ENCODE peak calls at places on chromosome 9, in four cellular contexts. B is cardiac muscle cell, J is prostate gland, A is breast epithelium. F is an unnamed sample. For H3K9me3, the result is how much of the 10 kb centered on the place peaks cover.

GRCh38 chr9:79662553-79662956 is 90.8 kb downstream of the TLE4 start:
- DNase-seq in J (no peak), A (no peak), B (no peak), F (no peak)

GRCh38 chr9:35035851-35036701 is 36.3 kb downstream of the VCP start:
- DNase-seq in A (no peak), J (no peak), B (peak), F (peak)

GRCh38 chr9:31541626-31542025 is 842.8 kb upstream of the ACO1 start:
- DNase-seq in B (peak), A (no peak), J (no peak), F (no peak)

GRCh38 chr9:11038956-11039355 is 426.2 kb upstream of the PTPRD start:
- DNase-seq in A (no peak), J (no peak), B (no peak), F (no peak)

GRCh38 chr9:16191691-16192402 is 639.0 kb downstream of the CCDC171 start:
- DNase-seq in B (peak), A (peak), J (peak), F (no peak)

GRCh38 chr9:132267660-132268059 is 87.1 kb downstream of the SETX start:
- DNase-seq in A (no peak), J (no peak), B (no peak), F (no peak)

GRCh38 chr9:132002827-132003704 is 76.6 kb downstream of the MED27 start:
- DNase-seq in J (no peak), A (no peak), B (no peak), F (no peak)

GRCh38 chr9:16732546-16732945 is 137.9 kb downstream of the BNC2 start:
- DNase-seq in A (no peak), J (no peak), B (no peak), F (no peak)

GRCh38 chr9:114224247-114224610 is 68.9 kb downstream of the COL27A1 start:
- DNase-seq in A (no peak), B (no peak), J (no peak), F (no peak)

GRCh38 chr9:22255337-22255736 is 191.3 kb upstream of the DMRTA1 start:
- DNase-seq in B (no peak), J (no peak), A (no peak), F (no peak)

GRCh38 chr9:91954841-91955471 is 4.9 kb upstream of the ROR2 start:
- DNase-seq in J (peak), B (peak), A (no peak), F (no peak)

GRCh38 chr9:109473329-109473728 is 24.8 kb downstream of the PTPN3 start:
- DNase-seq in B (no peak), J (no peak), A (no peak), F (no peak)

GRCh38 chr9:89037325-89037724 is 46.1 kb downstream of the S1PR3 start:
- DNase-seq in B (no peak), J (no peak), A (no peak), F (no peak)

GRCh38 chr9:91067306-91067860 is 265.8 kb downstream of the SYK start:
- DNase-seq in J (no peak), A (no peak), B (no peak), F (no peak)

GRCh38 chr9:79665926-79666325 is 94.2 kb downstream of the TLE4 start:
- DNase-seq in A (no peak), B (no peak), J (no peak), F (no peak)

GRCh38 chr9:74001382-74001781 is 495.8 kb upstream of the RORB start:
- DNase-seq in A (no peak), B (no peak), J (no peak), F (no peak)

GRCh38 chr9:7089794-7090193 is 332.0 kb downstream of the KDM4C start:
- DNase-seq in J (no peak), B (no peak), A (no peak), F (no peak)

GRCh38 chr9:122810306-122810946 is 10.5 kb downstream of the OR1K1 start:
- DNase-seq in B (peak), A (peak), J (peak), F (peak)

GRCh38 chr9:96691326-96691725 is 36.2 kb upstream of the PRXL2C start:
- DNase-seq in A (no peak), J (no peak), B (no peak), F (no peak)

GRCh38 chr9:137542486-137542885 is 7.7 kb downstream of the PNPLA7 start:
- DNase-seq in B (no peak), J (no peak), A (no peak), F (no peak)

GRCh38 chr9:137535120-137535428 is 15.1 kb downstream of the PNPLA7 start:
- DNase-seq in B (no peak), A (no peak), J (no peak), F (no peak)

GRCh38 chr9:137540536-137540935 is 9.7 kb downstream of the PNPLA7 start:
- DNase-seq in B (no peak), A (no peak), J (no peak), F (no peak)

GRCh38 chr9:137534256-137535119 is 15.7 kb downstream of the PNPLA7 start:
- DNase-seq in A (no peak), B (peak), J (peak), F (no peak)

GRCh38 chr9:137538058-137538457 is 12.1 kb downstream of the PNPLA7 start:
- DNase-seq in A (no peak), J (no peak), B (no peak), F (no peak)
- H3K9me3 ChIP-seq in A (under half), J (under half), B (under half), F (under half)

DNA sequence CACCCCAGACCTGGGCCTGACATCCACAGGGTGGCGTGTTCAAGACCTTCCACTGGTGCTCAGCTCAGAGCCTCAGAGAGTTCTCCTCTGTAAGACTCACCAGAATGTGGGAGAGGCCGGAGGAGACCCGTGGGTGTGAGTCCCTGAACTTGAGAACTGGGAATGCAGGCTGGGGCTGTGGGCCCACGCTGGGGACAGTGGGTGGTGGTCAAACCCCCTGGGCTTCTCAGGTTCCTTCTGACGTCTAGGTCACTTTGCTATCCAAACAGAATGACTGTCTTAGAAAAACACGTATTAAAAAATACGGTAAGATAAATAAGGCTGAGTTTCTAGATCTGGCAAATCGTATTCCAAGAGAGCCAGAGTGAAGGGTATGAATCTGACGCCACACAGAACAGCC is 9.6 kb upstream of the WDR38 start:
- DNase-seq in B (no peak), J (no peak), A (no peak), F (no peak)
- H3K9me3 ChIP-seq in B (under half), J (under half), A (under half), F (under half)

GRCh38 chr9:8224381-8224791 is 424.8 kb upstream of the DMAC1 start:
- DNase-seq in A (no peak), B (no peak), J (no peak), F (no peak)
- H3K9me3 ChIP-seq in A (under half), B (under half), J (under half), F (under half)

GRCh38 chr9:107999011-107999410 is 509.4 kb upstream of the KLF4 start:
- DNase-seq in J (no peak), B (no peak), A (no peak), F (no peak)

GRCh38 chr9:107999890-108000289 is 510.3 kb upstream of the KLF4 start:
- DNase-seq in A (no peak), B (no peak), J (no peak), F (no peak)

GRCh38 chr9:108003551-108003950 is 514.0 kb upstream of the KLF4 start:
- DNase-seq in A (no peak), J (no peak), B (no peak), F (no peak)

GRCh38 chr9:108001219-108001618 is 511.6 kb upstream of the KLF4 start:
- DNase-seq in A (no peak), B (no peak), J (no peak), F (no peak)

DNA sequence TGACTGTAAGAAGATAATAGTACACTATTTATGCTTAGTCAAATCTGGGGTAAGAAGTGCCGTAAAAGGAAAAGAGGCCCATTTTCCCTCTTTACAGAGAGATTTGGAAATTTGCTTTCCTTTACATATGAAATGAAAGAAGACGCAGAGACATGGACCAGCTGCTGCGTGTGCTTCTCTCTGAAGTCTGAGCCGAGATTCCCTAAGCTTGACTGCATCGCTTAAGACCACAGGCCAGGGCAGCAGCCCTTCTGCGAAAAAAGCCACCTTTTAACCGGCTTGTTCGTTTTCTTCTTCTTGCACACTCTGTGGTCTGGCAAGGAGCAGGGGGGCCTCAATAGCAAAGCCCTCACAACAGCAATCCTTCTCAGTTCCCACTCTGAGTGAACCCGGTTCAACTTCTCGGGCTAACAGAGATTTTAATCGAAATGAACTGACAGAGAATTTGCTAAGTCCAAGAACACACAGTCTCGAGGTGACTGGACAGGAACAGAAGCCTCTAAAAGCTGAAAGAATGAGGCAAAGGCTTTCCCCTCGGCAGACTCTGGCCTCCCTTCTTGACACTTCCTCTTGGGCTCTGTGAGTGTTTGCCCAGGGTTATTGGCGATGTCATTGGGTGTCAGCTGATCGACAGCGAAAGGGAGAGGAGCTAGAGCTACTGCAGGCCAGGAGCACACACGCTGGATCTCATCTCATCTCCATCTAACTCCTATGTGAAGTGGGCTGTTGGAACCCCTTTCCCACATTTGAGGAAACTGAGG is 512.9 kb upstream of the KLF4 start:
- DNase-seq in A (no peak), J (no peak), B (peak), F (no peak)
- H3K9me3 ChIP-seq in A (under half), J (under half), B (under half), F (under half)

GRCh38 chr9:137476856-137477255 is 17.7 kb upstream of the NSMF start:
- DNase-seq in B (no peak), A (no peak), J (no peak), F (no peak)

GRCh38 chr9:137477778-137478612 is 18.9 kb upstream of the NSMF start:
- DNase-seq in A (no peak), J (no peak), B (no peak), F (no peak)

GRCh38 chr9:137474271-137474670 is 15.1 kb upstream of the NSMF start:
- DNase-seq in B (no peak), J (no peak), A (no peak), F (no peak)

GRCh38 chr9:137478613-137479314 is 19.6 kb upstream of the NSMF start:
- DNase-seq in J (no peak), A (no peak), B (no peak), F (no peak)

DNA sequence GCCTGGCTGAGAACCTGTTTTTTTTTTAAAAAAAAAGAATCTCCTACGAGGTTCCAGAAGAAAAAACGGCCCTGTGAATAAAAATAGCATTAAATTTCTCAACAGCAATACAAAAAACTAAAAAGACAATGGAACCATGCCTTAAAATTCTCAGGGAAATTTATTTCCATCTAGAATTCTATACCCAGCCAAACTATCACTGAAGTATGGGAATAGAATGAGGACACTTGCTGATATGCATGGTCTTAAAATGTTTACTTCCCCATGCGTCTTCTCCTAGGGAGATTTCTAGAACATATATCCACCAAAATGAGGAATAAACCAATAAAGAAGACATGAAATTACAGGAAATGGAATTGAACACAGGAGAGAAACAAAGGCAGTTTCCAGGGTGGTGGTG is 16.5 kb upstream of the NSMF start:
- DNase-seq in A (no peak), B (no peak), J (no peak), F (no peak)
- H3K9me3 ChIP-seq in A (under half), B (under half), J (under half), F (under half)

GRCh38 chr9:137719194-137719593 is 100.4 kb downstream of the EHMT1 start:
- DNase-seq in A (no peak), J (no peak), B (no peak), F (no peak)
- H3K9me3 ChIP-seq in A (under half), J (under half), B (under half), F (under half)

GRCh38 chr9:103537426-103537825 is 542.3 kb downstream of the CYLC2 start:
- DNase-seq in A (no peak), J (no peak), B (no peak), F (no peak)
- H3K9me3 ChIP-seq in A (under half), J (under half), B (under half), F (under half)

GRCh38 chr9:77111408-77111807 is 65.9 kb upstream of the VPS13A start:
- DNase-seq in A (no peak), J (no peak), B (no peak), F (no peak)
- H3K9me3 ChIP-seq in A (under half), J (under half), B (under half), F (under half)

GRCh38 chr9:105737205-105737604 is 42.9 kb downstream of the TMEM38B start:
- DNase-seq in J (no peak), B (no peak), A (no peak), F (no peak)
- H3K9me3 ChIP-seq in J (under half), B (under half), A (under half), F (under half)

F was measured in T-helper 17 cell.